ENCODE peak calls at places on chromosomes 7 and 10, in five cellular contexts. G is IMR-90, F is trophoblast cell, O is neuronal stem cell, S is H9. R is an unnamed sample.
A peak's percentile ranks its signal among the peaks of the same experiment; 100 is the strongest.

GRCh38 chr7:149856-150636 is 42.3 kb upstream of the FAM20C start:
- DNase-seq in G (no peak), F (no peak), O (no peak), S (peak; percentile 50), R (peak; percentile 40)

GRCh38 chr7:143490719-143491306 is 13.1 kb downstream of the TAS2R41 start:
- DNase-seq in G (no peak), F (peak; percentile 70), O (no peak), S (peak; percentile 60), R (peak; percentile 88)

GRCh38 chr7:151599401-151600227 is 79.9 kb upstream of the RHEB start:
- DNase-seq in G (peak; percentile 93), F (peak; percentile 51), O (no peak), S (no peak), R (peak; percentile 87)

GRCh38 chr7:82005056-82005455 is 235.2 kb upstream of the HGF start:
- DNase-seq in G (no peak), F (no peak), O (no peak), S (no peak), R (no peak)

GRCh38 chr7:18796216-18796615 is 300.7 kb downstream of the HDAC9 start:
- DNase-seq in G (no peak), F (no peak), O (no peak), S (no peak), R (peak; percentile 42)

GRCh38 chr7:25496394-25497103 is 268.3 kb upstream of the NPVF start:
- DNase-seq in G (no peak), F (no peak), O (no peak), S (no peak), R (no peak)

GRCh38 chr10:23095966-23096813 is 811 bp downstream of the MSRB2 start:
- DNase-seq in G (peak; percentile 58), F (peak; percentile 46), O (peak; percentile 24), S (no peak), R (peak; percentile 55)

GRCh38 chr7:71363223-71363622 is 231.3 kb downstream of the GALNT17 start:
- DNase-seq in G (no peak), F (no peak), O (no peak), S (no peak), R (no peak)

GRCh38 chr10:128823201-128823600 is 643.8 kb upstream of the MGMT start:
- DNase-seq in G (no peak), F (no peak), O (no peak), S (no peak), R (no peak)

GRCh38 chr7:83178066-83178465 is 15.4 kb upstream of the PCLO start:
- DNase-seq in G (no peak), F (no peak), O (no peak), S (no peak), R (no peak)

GRCh38 chr10:55519264-55519663 is 718.2 kb upstream of the PCDH15 start:
- DNase-seq in G (no peak), F (no peak), O (no peak), S (no peak), R (peak; percentile 19)

GRCh38 chr10:79608505-79609375 is 2.0 kb upstream of the SFTPA1 start:
- DNase-seq in G (peak; percentile 14), F (no peak), O (peak; percentile 3), S (peak; percentile 68), R (peak; percentile 57)

GRCh38 chr10:49217645-49218044 is 29.5 kb upstream of the TMEM273 start:
- DNase-seq in G (no peak), F (no peak), O (no peak), S (no peak), R (no peak)

GRCh38 chr10:77080361-77081027 is 557.1 kb downstream of the KCNMA1 start:
- DNase-seq in G (no peak), F (no peak), O (no peak), S (no peak), R (no peak)

GRCh38 chr7:130297628-130298027 is 4.7 kb downstream of the CPA4 start:
- DNase-seq in G (no peak), F (no peak), O (no peak), S (no peak), R (no peak)

GRCh38 chr10:127142141-127142540 is 54.2 kb downstream of the INSYN2A start:
- DNase-seq in G (no peak), F (no peak), O (no peak), S (no peak), R (peak; percentile 32)

GRCh38 chr7:25845341-25845923 is 306.6 kb upstream of the NFE2L3 start:
- DNase-seq in G (no peak), F (no peak), O (no peak), S (no peak), R (no peak)

GRCh38 chr7:128268233-128268632 is 27.2 kb downstream of the LEP start:
- DNase-seq in G (no peak), F (no peak), O (no peak), S (no peak), R (no peak)

GRCh38 chr10:114070710-114071109 is 27.0 kb downstream of the ADRB1 start:
- DNase-seq in G (no peak), F (no peak), O (no peak), S (no peak), R (no peak)

GRCh38 chr10:7409732-7410168 is 1.1 kb downstream of the SFMBT2 start:
- DNase-seq in G (no peak), F (no peak), O (no peak), S (no peak), R (peak; percentile 23)

GRCh38 chr10:52615756-52616419 is 156.7 kb downstream of the MBL2 start:
- DNase-seq in G (peak; percentile 49), F (no peak), O (no peak), S (no peak), R (no peak)

GRCh38 chr10:29585488-29585976 is 49.2 kb downstream of the SVIL start:
- DNase-seq in G (peak; percentile 28), F (no peak), O (peak; percentile 30), S (peak; percentile 78), R (peak; percentile 57)

GRCh38 chr7:80153446-80153845 is 18.8 kb downstream of the GNAI1 start:
- DNase-seq in G (peak; percentile 50), F (no peak), O (no peak), S (no peak), R (peak; percentile 44)

DNA sequence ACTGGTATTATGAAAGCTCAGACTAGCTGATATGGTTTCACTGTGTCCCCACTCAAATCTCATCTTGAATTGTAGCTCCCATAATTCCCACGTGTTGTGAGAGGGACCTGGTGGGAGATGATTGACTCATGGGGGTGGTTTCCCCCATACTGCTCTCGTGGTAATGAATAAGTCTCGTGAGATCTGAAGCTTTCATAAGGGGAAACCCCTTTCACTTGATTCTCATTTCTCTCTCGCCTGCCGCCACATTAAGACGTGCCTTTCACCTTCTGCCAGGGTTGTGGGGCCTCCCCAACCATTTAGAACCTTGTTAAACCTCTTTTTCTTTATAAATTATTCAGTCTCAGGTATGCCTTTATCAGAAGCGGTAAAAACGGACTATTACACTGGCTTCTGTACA is 40.3 kb downstream of the COL13A1 start:
- DNase-seq in G (no peak), F (no peak), O (no peak), S (no peak), R (no peak)
- H2BK120ac ChIP-seq in G (no peak overlapping the region), F (no peak overlapping the region), O (no peak overlapping the region), S (no peak overlapping the region), R (no peak overlapping the region)

GRCh38 chr7:157907998-157908782 is 571.4 kb downstream of the DNAJB6 start:
- DNase-seq in G (no peak), F (no peak), O (no peak), S (peak; percentile 10), R (no peak)

GRCh38 chr7:157909370-157909769 is 572.6 kb downstream of the DNAJB6 start:
- DNase-seq in G (no peak), F (no peak), O (no peak), S (peak; percentile 10), R (no peak)

GRCh38 chr7:157906583-157906982 is 569.8 kb downstream of the DNAJB6 start:
- DNase-seq in G (no peak), F (no peak), O (no peak), S (no peak), R (no peak)

GRCh38 chr7:157907091-157907490 is 570.3 kb downstream of the DNAJB6 start:
- DNase-seq in G (no peak), F (no peak), O (no peak), S (no peak), R (no peak)

GRCh38 chr7:157910446-157910845 is 573.6 kb downstream of the DNAJB6 start:
- DNase-seq in G (no peak), F (no peak), O (no peak), S (no peak), R (no peak)
- H2AK5ac ChIP-seq in G (no peak overlapping the region), F (no peak overlapping the region), O (no peak overlapping the region), S (no peak overlapping the region), R (no peak overlapping the region)

DNA sequence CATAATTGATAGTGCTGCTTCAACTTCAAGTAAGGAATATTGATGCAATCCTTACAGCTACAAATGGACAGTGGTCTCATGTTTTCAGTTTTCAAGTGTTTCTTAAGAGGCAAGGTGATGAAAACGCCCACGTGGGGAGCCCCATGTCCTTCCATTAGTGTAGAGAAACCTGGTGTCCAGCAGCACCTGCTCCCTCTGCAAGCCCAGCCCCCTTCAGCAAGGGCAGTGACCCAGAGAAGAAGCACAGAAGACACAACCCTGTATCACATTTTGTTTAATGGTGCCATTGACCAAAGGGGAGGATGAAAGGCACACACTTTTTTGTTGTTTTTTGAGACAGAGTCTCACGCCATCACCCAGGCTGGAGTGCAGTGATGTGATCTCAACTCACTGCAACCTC is 143.7 kb downstream of the EGFR start:
- DNase-seq in G (no peak), F (no peak), O (no peak), S (no peak), R (no peak)
- H2BK5ac ChIP-seq in G (no peak overlapping the region), F (no peak overlapping the region), O (no peak overlapping the region), S (no peak overlapping the region), R (no peak overlapping the region)

DNA sequence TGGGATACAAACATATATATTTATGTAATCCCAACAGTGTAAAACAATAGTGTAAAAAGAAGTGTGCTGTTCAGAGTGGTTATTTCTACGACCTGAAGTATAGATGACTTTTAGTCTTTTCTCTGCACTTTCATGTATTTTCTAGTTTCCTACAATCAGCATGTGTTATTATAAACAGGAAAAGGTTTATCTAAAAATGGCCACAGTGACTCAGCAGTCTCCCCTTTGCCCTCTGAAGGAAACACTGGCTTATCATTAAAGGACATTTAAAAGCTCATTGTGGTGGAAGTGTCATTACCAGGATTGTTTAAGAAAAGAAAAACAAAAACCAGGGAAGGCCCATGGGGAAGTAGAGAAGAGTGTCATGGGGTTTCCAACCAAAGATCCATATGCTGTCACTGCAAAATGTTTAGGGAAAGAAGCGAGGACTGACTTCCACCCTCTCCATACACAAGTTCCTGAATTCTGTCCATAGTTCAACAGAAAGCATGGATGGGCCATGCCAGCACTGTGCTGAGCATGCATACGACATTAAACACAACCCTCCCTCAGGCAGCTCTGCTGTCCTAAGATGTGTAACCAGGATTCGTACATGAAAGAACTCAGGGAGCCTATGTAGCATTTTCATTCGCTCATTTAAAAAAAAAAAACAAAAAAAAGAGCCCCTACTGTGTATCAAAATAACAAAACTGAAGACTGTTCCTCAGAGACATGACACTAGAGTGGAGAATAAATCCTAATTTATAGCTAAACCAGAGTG is 10.2 kb downstream of the CYREN start:
- DNase-seq in G (peak; percentile 67), F (no peak), O (no peak), S (no peak), R (peak; percentile 34)
- H2BK120ac ChIP-seq in G (peak overlapping the region; percentile 82), F (no peak overlapping the region), O (no peak overlapping the region), S (no peak overlapping the region), R (no peak overlapping the region)

DNA sequence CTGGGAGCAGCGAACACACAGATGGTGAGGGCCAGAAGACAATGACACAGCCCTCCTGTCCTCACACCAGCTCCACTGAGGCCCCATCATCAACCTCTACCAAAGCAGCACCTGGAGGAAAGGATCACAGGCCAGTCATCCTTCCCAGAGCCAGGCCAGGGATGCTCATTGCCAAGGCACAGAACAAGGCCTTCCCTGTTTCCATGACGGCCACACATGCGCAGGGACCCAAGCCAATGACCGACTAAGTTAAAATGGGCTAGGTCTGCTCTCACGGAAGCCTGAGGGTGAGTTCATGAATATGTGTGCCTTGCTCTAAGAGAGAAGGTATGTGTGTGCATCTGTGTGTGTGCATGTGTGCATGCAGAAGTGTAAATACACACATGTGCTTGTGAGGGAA is 39.6 kb downstream of the COBL start:
- DNase-seq in G (no peak), F (no peak), O (no peak), S (no peak), R (no peak)
- H2AK5ac ChIP-seq in G (no peak overlapping the region), F (no peak overlapping the region), O (no peak overlapping the region), S (no peak overlapping the region), R (no peak overlapping the region)